ENCODE peak calls at places on chromosome 9, in four cellular contexts. F, R, V and P are unnamed samples.

GRCh38 chr9:2559212-2560152 is 62.1 kb upstream of the VLDLR start:
- DNase-seq in F (no peak), R (no peak), V (no peak), P (no peak)

GRCh38 chr9:36903541-36904435 is 130.3 kb downstream of the PAX5 start:
- DNase-seq in F (peak), R (peak), V (peak), P (no peak)

GRCh38 chr9:26262431-26262830 is 584.2 kb upstream of the TUSC1 start:
- DNase-seq in F (no peak), R (no peak), V (no peak), P (no peak)

GRCh38 chr9:35792826-35793225 is 1.4 kb downstream of the NPR2 start:
- DNase-seq in F (no peak), R (no peak), V (no peak), P (no peak)

GRCh38 chr9:123091459-123091858 is 58.0 kb downstream of the GPR21 start:
- DNase-seq in F (no peak), R (no peak), V (no peak), P (no peak)

GRCh38 chr9:113005777-113006176 is 6.2 kb downstream of the ZNF883 start:
- DNase-seq in F (no peak), R (no peak), V (no peak), P (no peak)

GRCh38 chr9:128412120-128412790 is 8.4 kb upstream of the CERCAM start:
- DNase-seq in F (peak), R (peak), V (no peak), P (peak)

GRCh38 chr9:221989-222776 is 7.5 kb downstream of the DOCK8 start:
- DNase-seq in F (no peak), R (peak), V (no peak), P (no peak)

GRCh38 chr9:132037470-132037869 is 42.2 kb downstream of the MED27 start:
- DNase-seq in F (no peak), R (no peak), V (no peak), P (no peak)

GRCh38 chr9:97987490-97987889 is 4.3 kb downstream of the ANP32B start:
- DNase-seq in F (no peak), R (no peak), V (no peak), P (no peak)

GRCh38 chr9:12503606-12504122 is 189.5 kb upstream of the TYRP1 start:
- DNase-seq in F (no peak), R (no peak), V (no peak), P (no peak)

GRCh38 chr9:129408535-129409215 is 212.2 kb downstream of the C9orf50 start:
- DNase-seq in F (no peak), R (no peak), V (no peak), P (no peak)

GRCh38 chr9:137176302-137177182 is 4.7 kb upstream of the TMEM210 start:
- DNase-seq in F (peak), R (peak), V (no peak), P (peak)

GRCh38 chr9:89489548-89490527 is 8.1 kb downstream of the SEMA4D start:
- DNase-seq in F (no peak), R (no peak), V (no peak), P (no peak)

GRCh38 chr9:124778575-124779367 is 1.8 kb downstream of the OLFML2A start:
- DNase-seq in F (no peak), R (no peak), V (no peak), P (no peak)

GRCh38 chr9:133169102-133169501 is 5.4 kb upstream of the GBGT1 start:
- DNase-seq in F (no peak), R (no peak), V (no peak), P (no peak)

GRCh38 chr9:133945977-133946753 is 46.0 kb downstream of the VAV2 start:
- DNase-seq in F (no peak), R (no peak), V (no peak), P (no peak)

GRCh38 chr9:113624721-113625120 is 161.2 kb downstream of the RGS3 start:
- DNase-seq in F (no peak), R (no peak), V (no peak), P (no peak)

GRCh38 chr9:83505282-83505681 is 32.9 kb downstream of the FRMD3 start:
- DNase-seq in F (no peak), R (peak), V (no peak), P (no peak)

GRCh38 chr9:130029223-130029583 is 13.8 kb downstream of the FNBP1 start:
- DNase-seq in F (no peak), R (no peak), V (no peak), P (no peak)

GRCh38 chr9:3956081-3956701 is 343.7 kb downstream of the GLIS3 start:
- DNase-seq in F (no peak), R (no peak), V (no peak), P (no peak)

GRCh38 chr9:88090151-88090581 is 48.1 kb downstream of the SPATA31C2 start:
- DNase-seq in F (no peak), R (no peak), V (no peak), P (peak)

GRCh38 chr9:81878530-81878929 is 49.7 kb upstream of the SPATA31D4 start:
- DNase-seq in F (no peak), R (no peak), V (no peak), P (no peak)

GRCh38 chr9:131008563-131008908 is 438 bp upstream of the LAMC3 start:
- DNase-seq in F (peak), R (no peak), V (no peak), P (no peak)

GRCh38 chr9:37998881-37999311 is 70.1 kb downstream of the SHB start:
- DNase-seq in F (no peak), R (no peak), V (no peak), P (no peak)

GRCh38 chr9:35806101-35806500 is 6.0 kb downstream of the SPAG8 start:
- DNase-seq in F (no peak), R (no peak), V (no peak), P (no peak)

GRCh38 chr9:33025572-33026347 is 687 bp downstream of the DNAJA1 start:
- DNase-seq in F (peak), R (peak), V (no peak), P (peak)

GRCh38 chr9:103193992-103194391 is 198.9 kb downstream of the CYLC2 start:
- DNase-seq in F (no peak), R (no peak), V (no peak), P (no peak)

DNA sequence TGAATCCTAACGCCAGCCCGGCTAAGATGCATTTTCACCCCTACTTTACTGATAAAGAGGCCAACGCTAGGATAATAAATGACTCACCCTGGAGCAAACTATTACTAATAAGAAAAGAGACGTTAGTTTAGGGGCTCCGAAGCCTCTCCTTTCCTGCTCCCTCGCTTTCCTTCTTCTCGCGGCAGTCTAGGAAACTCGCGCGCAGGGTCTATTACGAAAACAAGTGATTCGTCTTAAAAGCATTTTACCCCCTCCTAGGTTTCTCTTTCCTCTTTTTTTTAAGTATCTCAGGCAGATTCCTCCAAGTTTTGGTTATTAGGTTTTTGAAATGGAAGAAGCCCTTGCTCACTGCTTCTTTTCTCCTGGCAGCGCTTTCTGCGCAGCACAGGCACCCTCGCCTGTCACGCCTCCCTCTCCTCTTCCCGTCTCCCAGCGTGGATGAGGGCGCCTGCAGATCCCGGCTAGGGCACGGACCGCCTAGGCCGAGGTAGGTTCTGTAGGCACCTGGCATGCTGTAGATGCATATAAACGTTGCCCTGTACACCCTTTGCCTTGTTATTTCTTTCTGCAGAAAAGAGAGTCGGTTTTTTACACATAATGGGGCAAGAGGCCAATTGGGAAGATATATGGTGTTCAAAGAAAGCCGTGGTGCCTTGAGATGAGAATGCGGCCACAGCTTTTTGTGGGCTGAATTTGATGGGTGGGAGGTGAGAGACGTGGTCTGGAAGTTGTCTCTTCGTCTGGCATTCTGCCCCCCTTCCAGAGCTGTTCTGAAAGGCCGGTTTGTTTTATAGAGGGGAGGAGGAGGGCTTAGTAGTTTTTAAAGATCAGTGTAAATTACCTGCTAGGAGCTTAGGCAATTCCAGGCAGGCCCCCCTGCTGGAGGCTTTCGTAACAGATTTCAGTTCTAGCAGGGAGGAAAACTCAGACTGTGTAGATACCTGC is 981 bp downstream of the GCNT1 start:
- DNase-seq in F (peak), R (peak), V (no peak), P (peak)
- TF ChIP-seq TARDBP in F (no peak), R (no peak), V (no peak), P (no peak)

DNA sequence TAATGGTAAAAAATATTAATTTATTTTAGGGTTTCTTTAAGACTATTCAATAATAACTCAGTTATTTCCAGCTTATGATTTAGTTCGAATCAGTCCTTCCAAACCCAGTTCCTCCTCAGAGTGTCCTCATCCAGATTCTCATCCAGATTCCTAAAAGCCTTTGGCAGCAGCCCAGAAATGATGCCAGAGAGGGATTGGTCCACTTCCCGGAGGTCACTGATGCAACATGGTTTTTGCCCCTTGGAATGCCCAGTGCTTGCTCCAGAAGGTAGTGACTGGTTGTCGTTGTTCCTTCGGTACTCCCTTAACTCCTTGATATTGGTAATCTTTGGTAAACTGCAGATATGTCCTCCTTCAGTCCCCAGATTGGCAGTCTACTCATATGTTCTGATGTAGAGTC is 493.1 kb upstream of the DMAC1 start:
- DNase-seq in F (no peak), R (no peak), V (no peak), P (no peak)
- TF ChIP-seq TARDBP in F (no peak), R (no peak), V (no peak), P (no peak)

DNA sequence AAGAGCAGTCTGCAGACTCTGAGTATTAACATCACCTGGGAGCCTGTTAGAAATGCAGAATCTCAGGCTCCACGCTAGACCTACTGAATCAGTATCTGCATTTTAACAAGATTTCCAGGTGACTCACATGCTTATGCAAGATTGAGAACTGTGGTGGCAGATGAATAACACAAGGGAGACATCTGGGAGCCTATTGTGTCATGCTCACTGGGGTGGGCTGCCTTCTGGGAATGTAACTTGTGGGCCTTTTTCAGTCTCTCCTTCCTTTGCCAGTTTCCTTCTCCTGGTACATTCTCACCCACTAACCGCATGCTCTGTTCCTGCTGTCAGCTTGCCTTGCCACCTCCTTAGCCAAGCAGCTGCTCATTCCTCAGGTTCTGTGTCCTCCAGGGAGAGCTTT is 176.6 kb upstream of the C9orf72 start:
- DNase-seq in F (no peak), R (no peak), V (no peak), P (no peak)
- TF ChIP-seq TARDBP in F (no peak), R (no peak), V (no peak), P (no peak)

DNA sequence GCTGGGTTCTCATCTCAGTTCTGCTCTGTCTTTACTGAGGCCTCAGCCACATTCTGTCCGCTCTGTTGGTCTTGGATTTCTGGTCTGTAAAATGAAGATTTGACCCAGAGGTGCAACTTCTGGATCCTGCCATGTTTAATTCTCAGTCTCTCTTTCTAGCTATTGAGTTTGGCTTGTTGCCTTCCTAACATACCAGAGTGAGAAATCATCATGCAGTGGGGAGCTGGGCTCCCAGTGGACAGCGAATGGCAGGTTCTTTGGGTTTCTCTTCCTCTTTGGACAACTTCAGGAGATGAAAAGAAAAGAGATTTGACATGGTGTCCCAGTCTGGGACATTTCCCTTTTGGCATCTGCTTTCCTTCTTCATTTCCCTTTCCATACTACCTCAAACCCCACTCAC is 334.7 kb downstream of the ACTL7B start:
- DNase-seq in F (no peak), R (no peak), V (no peak), P (no peak)
- TF ChIP-seq TARDBP in F (no peak), R (no peak), V (no peak), P (no peak)